ENCODE peak calls at places on chromosomes 1 and 21, in nine cellular contexts. P, K, F, U, B, S, M, W and L are unnamed samples.

GRCh38 chr1:45647248-45648021 is 23.6 kb upstream of the CCDC17 start:
- DNase-seq in P (no peak), K (no peak), F (no peak), U (no peak), B (no peak), S (no peak), M (no peak), W (no peak), L (peak)

GRCh38 chr1:64215576-64215975 is 12.2 kb downstream of the UBE2U start:
- DNase-seq in P (peak), K (no peak), F (no peak), U (no peak), B (no peak), S (no peak), M (no peak), W (no peak), L (no peak)

GRCh38 chr21:34693192-34693810 is 24.5 kb downstream of the CLIC6 start:
- DNase-seq in P (peak), K (no peak), F (no peak), U (peak), B (peak), S (no peak), M (peak), W (peak), L (peak)

GRCh38 chr1:232978091-232978634 is 27.8 kb downstream of the NTPCR start:
- DNase-seq in P (peak), K (no peak), F (no peak), U (no peak), B (no peak), S (no peak), M (no peak), W (no peak), L (no peak)

GRCh38 chr1:13549521-13549920 is 34.1 kb upstream of the PDPN start:
- DNase-seq in P (no peak), K (no peak), F (no peak), U (no peak), B (no peak), S (no peak), M (peak), W (no peak), L (no peak)

GRCh38 chr21:41660748-41661147 is 106.1 kb downstream of the RIPK4 start:
- DNase-seq in P (no peak), K (no peak), F (no peak), U (no peak), B (no peak), S (no peak), M (no peak), W (no peak), L (no peak)

GRCh38 chr1:204931313-204931712 is 60.7 kb downstream of the NFASC start:
- DNase-seq in P (no peak), K (no peak), F (no peak), U (no peak), B (no peak), S (no peak), M (no peak), W (no peak), L (no peak)

GRCh38 chr1:246836169-246836568 is 95.6 kb downstream of the AHCTF1 start:
- DNase-seq in P (peak), K (no peak), F (no peak), U (no peak), B (no peak), S (no peak), M (no peak), W (no peak), L (peak)

GRCh38 chr1:31699341-31699891 is 4.4 kb downstream of the COL16A1 start:
- DNase-seq in P (no peak), K (no peak), F (no peak), U (no peak), B (no peak), S (no peak), M (no peak), W (no peak), L (peak)

GRCh38 chr1:174352117-174352516 is 95.6 kb upstream of the GPR52 start:
- DNase-seq in P (peak), K (no peak), F (peak), U (no peak), B (no peak), S (no peak), M (no peak), W (no peak), L (no peak)

GRCh38 chr1:17594690-17595601 is 55.4 kb downstream of the ARHGEF10L start:
- DNase-seq in P (no peak), K (no peak), F (no peak), U (no peak), B (peak), S (no peak), M (no peak), W (no peak), L (no peak)